ENCODE peak calls at places on chromosomes 3 and 15, in four cellular contexts. P is K562, U is A549, M is HepG2. X is an unnamed sample.

GRCh38 chr3:107251819-107252218 is 125.4 kb upstream of the CCDC54 start:
- DNase-seq in P (no peak), M (no peak), U (no peak), X (no peak)

GRCh38 chr3:141052570-141053069 is 1.5 kb downstream of the SPSB4 start:
- DNase-seq in P (no peak), M (no peak), U (no peak), X (no peak)

GRCh38 chr3:17655743-17656142 is 86.7 kb downstream of the TBC1D5 start:
- DNase-seq in U (no peak), P (no peak), M (no peak), X (no peak)

GRCh38 chr3:152299243-152299976 is 30.7 kb downstream of the MBNL1 start:
- DNase-seq in M (no peak), U (no peak), P (no peak), X (no peak)

GRCh38 chr3:140007946-140008692 is 73.1 kb downstream of the CLSTN2 start:
- DNase-seq in U (no peak), P (no peak), M (no peak), X (no peak)

GRCh38 chr3:134364061-134364935 is 9.9 kb downstream of the AMOTL2 start:
- DNase-seq in U (peak), M (no peak), P (peak), X (peak)

GRCh38 chr15:93296786-93297500 is 207.9 kb upstream of the RGMA start:
- DNase-seq in P (no peak), U (no peak), M (no peak), X (no peak)

GRCh38 chr3:15152166-15152565 is 53.2 kb upstream of the RBSN start:
- DNase-seq in P (no peak), U (no peak), M (no peak), X (no peak)

GRCh38 chr3:136659253-136659652 is 92.9 kb downstream of the STAG1 start:
- DNase-seq in M (no peak), P (no peak), U (no peak), X (peak)

GRCh38 chr3:64530434-64531049 is 157.3 kb downstream of the ADAMTS9 start:
- DNase-seq in M (peak), P (peak), U (peak), X (peak)

GRCh38 chr15:52086001-52086786 is 26.4 kb downstream of the BCL2L10 start:
- DNase-seq in M (no peak), P (no peak), U (no peak), X (no peak)

GRCh38 chr15:81859737-81860516 is 185.9 kb downstream of the MEX3B start:
- DNase-seq in M (no peak), U (no peak), P (no peak), X (no peak)

GRCh38 chr3:49869525-49870126 is at the start of gene CAMKV:
- DNase-seq in M (no peak), P (peak), U (no peak), X (no peak)

GRCh38 chr3:17639765-17640164 is 102.7 kb downstream of the TBC1D5 start:
- DNase-seq in P (no peak), M (peak), U (peak), X (peak)

GRCh38 chr15:82040862-82041261 is 5.0 kb downstream of the MEX3B start:
- DNase-seq in P (peak), U (no peak), M (no peak), X (no peak)

GRCh38 chr3:33750216-33750558 is 32.1 kb upstream of the CLASP2 start:
- DNase-seq in M (no peak), P (no peak), U (no peak), X (no peak)

GRCh38 chr3:159762238-159762637 is 226.4 kb upstream of the IL12A start:
- DNase-seq in U (peak), P (no peak), M (no peak), X (no peak)

GRCh38 chr3:154782151-154782550 is 298.0 kb upstream of the MME start:
- DNase-seq in U (no peak), P (no peak), M (no peak), X (peak)

GRCh38 chr3:82824491-82824890 is 1063.0 kb upstream of the GBE1 start:
- DNase-seq in P (no peak), U (no peak), M (no peak), X (no peak)

GRCh38 chr3:124810970-124811369 is 76.2 kb downstream of the ITGB5 start:
- DNase-seq in M (no peak), P (no peak), U (no peak), X (no peak)

GRCh38 chr3:182729903-182730674 is 63.2 kb upstream of the ATP11B start:
- DNase-seq in M (no peak), P (no peak), U (no peak), X (no peak)

GRCh38 chr3:191499307-191500125 is 38.6 kb downstream of the PYDC2 start:
- DNase-seq in M (no peak), P (peak), U (no peak), X (peak)

GRCh38 chr3:132079150-132079549 is 44.3 kb upstream of the CPNE4 start:
- DNase-seq in U (no peak), P (no peak), M (no peak), X (peak)

GRCh38 chr15:99120050-99120777 is 15.3 kb downstream of the SYNM start:
- DNase-seq in M (no peak), U (no peak), P (no peak), X (no peak)

GRCh38 chr3:77563012-77563411 is 523.1 kb downstream of the ROBO2 start:
- DNase-seq in U (no peak), P (no peak), M (no peak), X (no peak)

GRCh38 chr15:42581272-42581730 is 5.9 kb downstream of the STARD9 start:
- DNase-seq in P (peak), M (peak), U (peak), X (peak)

GRCh38 chr15:92118162-92118935 is 264.8 kb downstream of the SLCO3A1 start:
- DNase-seq in P (no peak), U (no peak), M (no peak), X (peak)

GRCh38 chr3:195698325-195699147 is 22.2 kb upstream of the MUC20 start:
- DNase-seq in M (no peak), U (no peak), P (no peak), X (no peak)

DNA sequence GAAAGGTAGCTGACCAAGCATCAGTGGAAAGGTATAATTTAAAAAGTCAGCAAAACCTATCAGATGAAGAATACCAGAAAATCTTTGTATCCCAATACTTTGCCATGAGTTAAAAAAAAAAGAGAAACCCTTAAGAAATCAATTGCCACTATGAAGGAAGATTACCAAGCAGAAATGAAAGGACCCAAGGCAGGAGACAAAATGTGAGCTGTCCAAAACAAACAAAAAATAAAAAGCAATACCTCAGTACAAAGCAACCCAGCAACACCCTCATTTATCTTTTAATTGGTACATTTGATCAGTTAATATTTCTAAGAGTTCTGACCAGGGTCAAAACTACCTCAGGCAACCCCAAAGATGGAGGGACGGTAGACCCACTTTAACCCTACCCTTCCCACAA is 65.3 kb downstream of the MOBP start:
- DNase-seq in M (no peak), P (no peak), U (no peak), X (no peak)
- TF ChIP-seq POLR2A in M (no peak), P (no peak), U (no peak), X (no peak)

GRCh38 chr3:23840521-23840920 is 34.8 kb downstream of the UBE2E1 start:
- DNase-seq in U (no peak), M (peak), P (no peak), X (no peak)
- TF ChIP-seq MAZ in U (no peak), M (no peak), P (no peak), X (no peak)

GRCh38 chr3:10299679-10300078 is 6.9 kb upstream of the GHRL start:
- DNase-seq in P (no peak), U (no peak), M (no peak), X (no peak)
- TF ChIP-seq POLR2A in P (peak), U (no peak), M (no peak), X (no peak)

DNA sequence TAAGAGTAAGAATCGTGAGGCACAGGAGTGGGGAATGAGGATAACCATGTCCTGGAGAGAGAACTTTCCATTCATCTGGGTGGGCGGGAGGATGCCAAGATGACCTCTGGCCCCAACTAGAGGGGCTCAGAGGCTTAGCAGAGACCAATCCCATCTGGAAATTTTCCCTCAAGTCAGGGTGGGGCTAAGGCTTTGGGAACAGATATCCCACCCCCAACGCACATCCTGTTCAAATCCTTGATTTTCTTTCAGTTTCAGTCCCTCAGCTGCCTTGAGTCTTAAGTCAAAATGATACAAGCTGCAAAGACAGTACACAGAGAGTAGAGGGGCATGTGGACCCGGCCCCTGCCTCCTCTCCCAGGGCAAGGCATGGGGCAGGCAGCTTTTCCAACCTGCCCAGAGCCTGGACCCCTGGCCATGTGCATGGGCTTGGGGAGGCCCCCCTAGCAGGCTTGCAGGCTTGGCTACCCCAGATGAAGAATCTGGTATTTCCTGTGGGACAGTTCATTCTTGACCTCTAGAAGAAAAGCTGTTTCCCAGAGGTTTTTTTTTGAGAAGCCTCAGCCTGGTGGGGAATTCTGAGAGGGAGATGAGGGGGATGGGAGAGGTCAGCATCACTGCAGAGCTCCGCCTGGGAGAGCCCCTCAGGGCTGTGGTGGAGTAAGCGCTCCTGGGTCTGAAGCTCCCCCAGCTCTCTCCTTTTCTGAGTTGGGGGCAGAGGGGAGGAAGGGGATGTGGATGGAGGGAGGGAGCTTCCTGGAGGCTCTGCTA is 109.7 kb upstream of the HACD2 start:
- DNase-seq in M (no peak), U (no peak), P (no peak), X (peak)
- TF ChIP-seq MAZ in M (no peak), U (no peak), P (no peak), X (no peak)

DNA sequence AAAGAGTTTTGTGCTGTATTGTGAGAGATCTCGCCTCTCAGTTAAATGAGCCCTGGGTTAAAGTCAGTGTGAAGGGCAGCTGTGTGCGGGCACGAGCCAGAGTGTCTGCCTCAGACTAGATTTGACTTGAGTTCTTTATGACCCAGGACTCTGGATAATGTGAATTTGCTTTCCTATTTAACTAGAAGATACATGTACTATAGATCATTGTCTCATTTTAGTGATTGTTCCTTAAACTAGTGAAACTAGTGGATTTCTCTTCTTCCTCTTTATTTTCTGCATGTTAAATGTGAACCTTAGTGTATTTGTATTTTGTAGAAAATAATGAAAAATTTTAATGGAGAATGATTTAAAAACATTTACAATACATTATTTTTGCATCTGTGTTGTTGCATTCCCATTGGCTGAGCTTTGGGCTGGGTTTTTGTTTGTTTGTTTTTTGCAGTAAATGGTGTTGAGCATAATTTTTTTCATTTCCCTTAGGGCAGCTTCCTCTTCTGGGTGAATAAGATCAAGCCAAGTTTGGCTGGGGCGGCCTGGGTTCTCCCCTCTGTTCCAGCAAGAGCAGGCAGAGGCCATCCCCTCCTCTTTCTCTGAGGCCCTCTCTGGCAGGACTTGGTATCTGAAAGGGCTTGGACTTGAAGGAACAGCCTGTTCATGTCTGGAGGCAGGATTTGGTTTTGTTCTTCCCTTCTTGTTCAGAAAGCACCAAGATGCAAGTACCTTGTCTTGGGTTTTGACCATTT is 15.0 kb downstream of the GCSAM start:
- DNase-seq in P (no peak), M (no peak), U (no peak), X (no peak)
- TF ChIP-seq POLR2A in P (no peak), M (no peak), U (no peak), X (no peak)

X was measured in IMR-90.